ENCODE peak calls at places on chromosomes 11 and 22, in ten cellular contexts. One of them, this sample, is unnamed.

GRCh38 chr11:133133053-133133452 is 399.2 kb downstream of the OPCML start:
- DNase-seq in HFFc6: no peak
- DNase-seq in cerebellar nuclear complex: no peak
- DNase-seq in GM12865: no peak
- DNase-seq in Caki2: no peak
- DNase-seq in ACHN: no peak
- DNase-seq in progenitor cell of endocrine pancreas: no peak
- DNase-seq in SK-MEL-5: no peak
- DNase-seq in iris pigment epithelial cell: no peak
- DNase-seq in T-helper 17 cell: no peak
- DNase-seq in this sample: no peak

GRCh38 chr22:37304595-37305343 is 22.5 kb downstream of the CYTH4 start:
- DNase-seq in SK-MEL-5: no peak
- DNase-seq in ACHN: peak
- DNase-seq in cerebellar nuclear complex: no peak
- DNase-seq in iris pigment epithelial cell: peak
- DNase-seq in GM12865: no peak
- DNase-seq in T-helper 17 cell: no peak
- DNase-seq in HFFc6: peak
- DNase-seq in progenitor cell of endocrine pancreas: no peak
- DNase-seq in Caki2: no peak
- DNase-seq in this sample: no peak

GRCh38 chr11:3808846-3809623 is 675 bp downstream of the PGAP2 start:
- DNase-seq in cerebellar nuclear complex: no peak
- DNase-seq in progenitor cell of endocrine pancreas: no peak
- DNase-seq in HFFc6: peak
- DNase-seq in ACHN: peak
- DNase-seq in iris pigment epithelial cell: peak
- DNase-seq in SK-MEL-5: peak
- DNase-seq in Caki2: peak
- DNase-seq in T-helper 17 cell: peak
- DNase-seq in GM12865: peak
- DNase-seq in this sample: no peak

GRCh38 chr11:112884012-112884767 is 77.0 kb upstream of the NCAM1 start:
- DNase-seq in T-helper 17 cell: no peak
- DNase-seq in Caki2: no peak
- DNase-seq in cerebellar nuclear complex: no peak
- DNase-seq in GM12865: no peak
- DNase-seq in progenitor cell of endocrine pancreas: no peak
- DNase-seq in ACHN: no peak
- DNase-seq in HFFc6: no peak
- DNase-seq in iris pigment epithelial cell: peak
- DNase-seq in SK-MEL-5: no peak
- DNase-seq in this sample: peak

GRCh38 chr11:76641905-76642304 is 28.6 kb downstream of the LRRC32 start:
- DNase-seq in cerebellar nuclear complex: no peak
- DNase-seq in SK-MEL-5: no peak
- DNase-seq in Caki2: no peak
- DNase-seq in GM12865: no peak
- DNase-seq in iris pigment epithelial cell: no peak
- DNase-seq in T-helper 17 cell: no peak
- DNase-seq in HFFc6: no peak
- DNase-seq in ACHN: no peak
- DNase-seq in progenitor cell of endocrine pancreas: no peak
- DNase-seq in this sample: no peak

GRCh38 chr22:37135023-37135422 is 14.7 kb downstream of the IL2RB start:
- DNase-seq in T-helper 17 cell: no peak
- DNase-seq in Caki2: no peak
- DNase-seq in iris pigment epithelial cell: no peak
- DNase-seq in cerebellar nuclear complex: no peak
- DNase-seq in HFFc6: no peak
- DNase-seq in ACHN: no peak
- DNase-seq in GM12865: no peak
- DNase-seq in SK-MEL-5: no peak
- DNase-seq in progenitor cell of endocrine pancreas: no peak
- DNase-seq in this sample: no peak

GRCh38 chr11:27718853-27719574 is 18.8 kb upstream of the BDNF start:
- DNase-seq in SK-MEL-5: peak
- DNase-seq in GM12865: no peak
- DNase-seq in HFFc6: peak
- DNase-seq in T-helper 17 cell: no peak
- DNase-seq in progenitor cell of endocrine pancreas: peak
- DNase-seq in ACHN: peak
- DNase-seq in Caki2: no peak
- DNase-seq in cerebellar nuclear complex: no peak
- DNase-seq in iris pigment epithelial cell: peak
- DNase-seq in this sample: no peak

GRCh38 chr11:43709689-43710088 is 29.2 kb downstream of the HSD17B12 start:
- DNase-seq in cerebellar nuclear complex: no peak
- DNase-seq in HFFc6: no peak
- DNase-seq in SK-MEL-5: no peak
- DNase-seq in T-helper 17 cell: no peak
- DNase-seq in progenitor cell of endocrine pancreas: no peak
- DNase-seq in iris pigment epithelial cell: no peak
- DNase-seq in Caki2: no peak
- DNase-seq in GM12865: no peak
- DNase-seq in ACHN: no peak
- DNase-seq in this sample: no peak

GRCh38 chr11:71962428-71963038 is 33.7 kb downstream of the RNF121 start:
- DNase-seq in iris pigment epithelial cell: peak
- DNase-seq in SK-MEL-5: no peak
- DNase-seq in GM12865: peak
- DNase-seq in cerebellar nuclear complex: no peak
- DNase-seq in progenitor cell of endocrine pancreas: no peak
- DNase-seq in HFFc6: peak
- DNase-seq in Caki2: peak
- DNase-seq in ACHN: peak
- DNase-seq in T-helper 17 cell: no peak
- DNase-seq in this sample: no peak

GRCh38 chr11:72626637-72626936 is 47.6 kb downstream of the PDE2A start:
- DNase-seq in T-helper 17 cell: no peak
- DNase-seq in cerebellar nuclear complex: no peak
- DNase-seq in Caki2: no peak
- DNase-seq in SK-MEL-5: no peak
- DNase-seq in progenitor cell of endocrine pancreas: no peak
- DNase-seq in ACHN: no peak
- DNase-seq in GM12865: no peak
- DNase-seq in iris pigment epithelial cell: no peak
- DNase-seq in HFFc6: no peak
- DNase-seq in this sample: no peak

GRCh38 chr11:70078796-70079616 is 889 bp downstream of the ANO1 start:
- DNase-seq in progenitor cell of endocrine pancreas: no peak
- DNase-seq in cerebellar nuclear complex: no peak
- DNase-seq in SK-MEL-5: no peak
- DNase-seq in HFFc6: no peak
- DNase-seq in T-helper 17 cell: no peak
- DNase-seq in iris pigment epithelial cell: no peak
- DNase-seq in GM12865: no peak
- DNase-seq in ACHN: no peak
- DNase-seq in Caki2: no peak
- DNase-seq in this sample: no peak

GRCh38 chr11:37718431-37718999 is 1120.5 kb upstream of the RAG2 start:
- DNase-seq in T-helper 17 cell: no peak
- DNase-seq in HFFc6: no peak
- DNase-seq in cerebellar nuclear complex: no peak
- DNase-seq in GM12865: no peak
- DNase-seq in ACHN: no peak
- DNase-seq in SK-MEL-5: no peak
- DNase-seq in Caki2: no peak
- DNase-seq in iris pigment epithelial cell: no peak
- DNase-seq in progenitor cell of endocrine pancreas: no peak
- DNase-seq in this sample: no peak

GRCh38 chr11:84594602-84595001 is 1032.5 kb downstream of the DLG2 start:
- DNase-seq in progenitor cell of endocrine pancreas: no peak
- DNase-seq in HFFc6: no peak
- DNase-seq in SK-MEL-5: no peak
- DNase-seq in GM12865: no peak
- DNase-seq in Caki2: peak
- DNase-seq in iris pigment epithelial cell: no peak
- DNase-seq in cerebellar nuclear complex: no peak
- DNase-seq in ACHN: no peak
- DNase-seq in T-helper 17 cell: no peak
- DNase-seq in this sample: no peak

GRCh38 chr11:112459001-112459400 is 198.3 kb upstream of the PLET1 start:
- DNase-seq in GM12865: no peak
- DNase-seq in cerebellar nuclear complex: no peak
- DNase-seq in Caki2: no peak
- DNase-seq in SK-MEL-5: no peak
- DNase-seq in T-helper 17 cell: no peak
- DNase-seq in progenitor cell of endocrine pancreas: no peak
- DNase-seq in ACHN: peak
- DNase-seq in iris pigment epithelial cell: peak
- DNase-seq in HFFc6: no peak
- DNase-seq in this sample: no peak

GRCh38 chr11:27420722-27421572 is 51.6 kb downstream of the LGR4 start:
- DNase-seq in iris pigment epithelial cell: peak
- DNase-seq in cerebellar nuclear complex: no peak
- DNase-seq in Caki2: no peak
- DNase-seq in progenitor cell of endocrine pancreas: no peak
- DNase-seq in GM12865: no peak
- DNase-seq in ACHN: no peak
- DNase-seq in HFFc6: no peak
- DNase-seq in SK-MEL-5: no peak
- DNase-seq in T-helper 17 cell: no peak
- DNase-seq in this sample: no peak

GRCh38 chr11:67099841-67100324 is 19.2 kb upstream of the KDM2A start:
- DNase-seq in GM12865: peak
- DNase-seq in Caki2: no peak
- DNase-seq in iris pigment epithelial cell: no peak
- DNase-seq in cerebellar nuclear complex: no peak
- DNase-seq in SK-MEL-5: no peak
- DNase-seq in HFFc6: no peak
- DNase-seq in T-helper 17 cell: no peak
- DNase-seq in progenitor cell of endocrine pancreas: no peak
- DNase-seq in ACHN: no peak
- DNase-seq in this sample: no peak

GRCh38 chr11:1729692-1730011 is 20.7 kb downstream of the IFITM10 start:
- DNase-seq in T-helper 17 cell: no peak
- DNase-seq in SK-MEL-5: no peak
- DNase-seq in cerebellar nuclear complex: no peak
- DNase-seq in HFFc6: peak
- DNase-seq in GM12865: no peak
- DNase-seq in iris pigment epithelial cell: no peak
- DNase-seq in ACHN: no peak
- DNase-seq in progenitor cell of endocrine pancreas: no peak
- DNase-seq in Caki2: no peak
- DNase-seq in this sample: no peak

GRCh38 chr11:86209806-86210657 is 34.5 kb upstream of the EED start:
- DNase-seq in SK-MEL-5: no peak
- DNase-seq in T-helper 17 cell: no peak
- DNase-seq in HFFc6: no peak
- DNase-seq in progenitor cell of endocrine pancreas: no peak
- DNase-seq in ACHN: no peak
- DNase-seq in Caki2: no peak
- DNase-seq in GM12865: no peak
- DNase-seq in cerebellar nuclear complex: no peak
- DNase-seq in iris pigment epithelial cell: no peak
- DNase-seq in this sample: no peak

GRCh38 chr11:36187618-36188017 is 101.6 kb downstream of the COMMD9 start:
- DNase-seq in SK-MEL-5: no peak
- DNase-seq in HFFc6: no peak
- DNase-seq in GM12865: no peak
- DNase-seq in T-helper 17 cell: no peak
- DNase-seq in ACHN: no peak
- DNase-seq in progenitor cell of endocrine pancreas: no peak
- DNase-seq in Caki2: no peak
- DNase-seq in cerebellar nuclear complex: no peak
- DNase-seq in iris pigment epithelial cell: no peak
- DNase-seq in this sample: no peak

GRCh38 chr22:29073618-29074275 is 912 bp downstream of the KREMEN1 start:
- DNase-seq in HFFc6: no peak
- DNase-seq in GM12865: no peak
- DNase-seq in cerebellar nuclear complex: no peak
- DNase-seq in T-helper 17 cell: no peak
- DNase-seq in SK-MEL-5: no peak
- DNase-seq in iris pigment epithelial cell: peak
- DNase-seq in progenitor cell of endocrine pancreas: peak
- DNase-seq in Caki2: no peak
- DNase-seq in ACHN: peak
- DNase-seq in this sample: peak

GRCh38 chr11:74605403-74605802 is 13.0 kb downstream of the POLD3 start:
- DNase-seq in progenitor cell of endocrine pancreas: no peak
- DNase-seq in Caki2: no peak
- DNase-seq in HFFc6: no peak
- DNase-seq in GM12865: no peak
- DNase-seq in T-helper 17 cell: no peak
- DNase-seq in cerebellar nuclear complex: no peak
- DNase-seq in ACHN: no peak
- DNase-seq in iris pigment epithelial cell: no peak
- DNase-seq in SK-MEL-5: peak
- DNase-seq in this sample: no peak